ENCODE peak calls at places on chromosomes 3 and 15, in ten cellular contexts. One of them, this sample, is unnamed.

GRCh38 chr15:91125162-91125561 is 25.1 kb downstream of the SV2B start:
- DNase-seq in IMR-90: no peak
- DNase-seq in OCI-LY7: no peak
- DNase-seq in coronary artery: no peak
- DNase-seq in sigmoid colon: no peak
- DNase-seq in prostate gland: no peak
- DNase-seq in heart left ventricle: no peak
- DNase-seq in pancreas: no peak
- DNase-seq in AG09309: no peak
- DNase-seq in cardiac fibroblast: no peak
- DNase-seq in this sample: no peak

GRCh38 chr3:193857996-193858395 is 265.0 kb downstream of the OPA1 start:
- DNase-seq in sigmoid colon: peak; percentile 71
- DNase-seq in AG09309: peak; percentile 97
- DNase-seq in coronary artery: no peak
- DNase-seq in IMR-90: peak; percentile 89
- DNase-seq in cardiac fibroblast: peak; percentile 96
- DNase-seq in OCI-LY7: no peak
- DNase-seq in heart left ventricle: no peak
- DNase-seq in prostate gland: peak; percentile 39
- DNase-seq in pancreas: no peak
- DNase-seq in this sample: no peak

GRCh38 chr3:107884719-107885460 is 205.9 kb downstream of the CD47 start:
- DNase-seq in coronary artery: no peak
- DNase-seq in pancreas: no peak
- DNase-seq in IMR-90: peak; percentile 61
- DNase-seq in AG09309: peak; percentile 76
- DNase-seq in sigmoid colon: no peak
- DNase-seq in prostate gland: no peak
- DNase-seq in cardiac fibroblast: peak; percentile 59
- DNase-seq in OCI-LY7: no peak
- DNase-seq in heart left ventricle: no peak
- DNase-seq in this sample: no peak

GRCh38 chr15:40314723-40315276 is 7.1 kb upstream of the PLCB2 start:
- DNase-seq in sigmoid colon: no peak
- DNase-seq in IMR-90: peak; percentile 53
- DNase-seq in prostate gland: no peak
- DNase-seq in OCI-LY7: no peak
- DNase-seq in coronary artery: no peak
- DNase-seq in heart left ventricle: peak; percentile 11
- DNase-seq in cardiac fibroblast: peak; percentile 76
- DNase-seq in pancreas: no peak
- DNase-seq in AG09309: no peak
- DNase-seq in this sample: no peak

GRCh38 chr3:113571360-113571759 is 39.0 kb downstream of the SIDT1 start:
- DNase-seq in heart left ventricle: no peak
- DNase-seq in pancreas: no peak
- DNase-seq in IMR-90: no peak
- DNase-seq in prostate gland: no peak
- DNase-seq in AG09309: no peak
- DNase-seq in OCI-LY7: no peak
- DNase-seq in cardiac fibroblast: no peak
- DNase-seq in coronary artery: no peak
- DNase-seq in sigmoid colon: no peak
- DNase-seq in this sample: no peak

GRCh38 chr3:162348912-162349311 is 852.3 kb downstream of the OTOL1 start:
- DNase-seq in IMR-90: no peak
- DNase-seq in prostate gland: no peak
- DNase-seq in sigmoid colon: no peak
- DNase-seq in cardiac fibroblast: no peak
- DNase-seq in heart left ventricle: no peak
- DNase-seq in AG09309: no peak
- DNase-seq in OCI-LY7: no peak
- DNase-seq in pancreas: no peak
- DNase-seq in coronary artery: no peak
- DNase-seq in this sample: no peak

GRCh38 chr3:149305376-149305775 is 28.1 kb downstream of the TM4SF18 start:
- DNase-seq in coronary artery: no peak
- DNase-seq in OCI-LY7: no peak
- DNase-seq in heart left ventricle: no peak
- DNase-seq in IMR-90: no peak
- DNase-seq in pancreas: no peak
- DNase-seq in cardiac fibroblast: no peak
- DNase-seq in AG09309: no peak
- DNase-seq in sigmoid colon: no peak
- DNase-seq in prostate gland: no peak
- DNase-seq in this sample: no peak

GRCh38 chr3:127121850-127122249 is 71.1 kb upstream of the PRR23E start:
- DNase-seq in cardiac fibroblast: no peak
- DNase-seq in OCI-LY7: no peak
- DNase-seq in heart left ventricle: no peak
- DNase-seq in sigmoid colon: no peak
- DNase-seq in AG09309: no peak
- DNase-seq in IMR-90: no peak
- DNase-seq in pancreas: no peak
- DNase-seq in coronary artery: no peak
- DNase-seq in prostate gland: no peak
- DNase-seq in this sample: no peak

GRCh38 chr15:69602921-69603320 is 150.3 kb downstream of the RPLP1 start:
- DNase-seq in sigmoid colon: no peak
- DNase-seq in heart left ventricle: no peak
- DNase-seq in prostate gland: no peak
- DNase-seq in IMR-90: no peak
- DNase-seq in OCI-LY7: no peak
- DNase-seq in pancreas: no peak
- DNase-seq in coronary artery: no peak
- DNase-seq in AG09309: no peak
- DNase-seq in cardiac fibroblast: no peak
- DNase-seq in this sample: peak; percentile 36

GRCh38 chr3:143334231-143334630 is 214.7 kb downstream of the CHST2 start:
- DNase-seq in AG09309: no peak
- DNase-seq in OCI-LY7: no peak
- DNase-seq in pancreas: no peak
- DNase-seq in cardiac fibroblast: no peak
- DNase-seq in IMR-90: no peak
- DNase-seq in sigmoid colon: no peak
- DNase-seq in prostate gland: no peak
- DNase-seq in coronary artery: no peak
- DNase-seq in heart left ventricle: no peak
- DNase-seq in this sample: no peak

DNA sequence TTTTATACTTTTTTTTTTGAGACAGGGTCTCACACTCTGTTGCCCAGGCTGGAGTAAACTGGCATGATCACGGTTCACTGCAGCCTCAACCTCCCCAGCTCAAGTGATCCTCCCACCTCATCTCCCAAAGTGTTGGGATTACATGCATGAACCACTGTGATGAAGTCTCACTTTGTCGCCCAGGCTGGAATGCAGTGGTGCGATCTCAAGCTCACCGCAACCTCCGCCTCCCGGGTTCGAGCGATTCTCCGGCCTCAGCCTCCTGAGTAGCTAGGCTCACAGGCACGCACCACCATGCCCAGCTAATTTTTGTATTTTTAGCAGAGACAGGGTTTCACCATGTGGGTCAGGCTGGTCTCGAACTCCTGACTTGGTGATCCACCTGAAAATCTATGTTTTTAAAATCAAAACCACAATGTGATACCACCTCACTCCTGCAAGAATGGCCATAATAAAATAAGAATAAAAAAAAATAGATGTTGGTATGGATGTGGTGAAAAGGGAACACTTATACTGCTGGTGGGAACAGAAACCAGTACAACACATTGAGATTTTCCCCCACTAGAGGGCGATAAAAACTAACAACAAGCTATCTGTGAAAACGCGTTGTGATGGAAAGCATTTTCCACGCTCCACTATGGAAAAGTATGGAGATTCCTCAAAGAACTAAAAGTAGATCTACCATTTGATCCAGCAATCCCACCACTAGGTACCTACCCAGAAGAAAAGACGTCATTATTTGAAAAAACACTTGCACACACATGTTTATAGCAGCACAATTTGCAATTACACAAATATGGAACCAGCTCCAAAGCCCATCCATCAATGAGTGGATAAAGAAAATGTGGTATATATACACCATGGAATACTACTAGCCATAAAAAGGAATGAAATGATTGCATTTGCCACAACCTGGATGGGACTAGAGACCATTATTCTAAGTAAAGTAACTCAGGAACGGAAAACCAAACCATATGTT is 26.8 kb upstream of the OCA2 start:
- DNase-seq in heart left ventricle: peak; percentile 7
- DNase-seq in prostate gland: peak; percentile 43
- DNase-seq in cardiac fibroblast: peak; percentile 72
- DNase-seq in AG09309: peak; percentile 24
- DNase-seq in sigmoid colon: no peak
- DNase-seq in OCI-LY7: peak; percentile 65
- DNase-seq in pancreas: no peak
- DNase-seq in IMR-90: peak; percentile 64
- DNase-seq in coronary artery: no peak
- DNase-seq in this sample: no peak
- TF ChIP-seq CTCF in heart left ventricle: peak; percentile 72
- TF ChIP-seq CTCF in prostate gland: peak; percentile 49
- TF ChIP-seq CTCF in cardiac fibroblast: peak; percentile 58
- TF ChIP-seq CTCF in AG09309: peak; percentile 58
- TF ChIP-seq CTCF in sigmoid colon: no peak
- TF ChIP-seq CTCF in OCI-LY7: peak; percentile 88
- TF ChIP-seq CTCF in pancreas: peak; percentile 45
- TF ChIP-seq CTCF in IMR-90: peak; percentile 54
- TF ChIP-seq CTCF in coronary artery: peak; percentile 50
- TF ChIP-seq CTCF in this sample: peak; percentile 61

GRCh38 chr3:13042932-13043275 is 30.3 kb downstream of the IQSEC1 start:
- DNase-seq in prostate gland: no peak
- DNase-seq in IMR-90: no peak
- DNase-seq in pancreas: no peak
- DNase-seq in AG09309: no peak
- DNase-seq in cardiac fibroblast: no peak
- DNase-seq in coronary artery: no peak
- DNase-seq in OCI-LY7: no peak
- DNase-seq in heart left ventricle: no peak
- DNase-seq in sigmoid colon: no peak
- DNase-seq in this sample: no peak
- H3K4me3 ChIP-seq in prostate gland: no peak overlapping the region
- H3K4me3 ChIP-seq in IMR-90: no peak overlapping the region
- H3K4me3 ChIP-seq in pancreas: no peak overlapping the region
- H3K4me3 ChIP-seq in AG09309: no peak overlapping the region
- H3K4me3 ChIP-seq in cardiac fibroblast: no peak overlapping the region
- H3K4me3 ChIP-seq in coronary artery: no peak overlapping the region
- H3K4me3 ChIP-seq in OCI-LY7: no peak overlapping the region
- H3K4me3 ChIP-seq in heart left ventricle: no peak overlapping the region
- H3K4me3 ChIP-seq in sigmoid colon: no peak overlapping the region
- H3K4me3 ChIP-seq in this sample: no peak overlapping the region

GRCh38 chr15:98874359-98874758 is 133.2 kb downstream of the PGPEP1L start:
- DNase-seq in prostate gland: no peak
- DNase-seq in sigmoid colon: no peak
- DNase-seq in IMR-90: no peak
- DNase-seq in cardiac fibroblast: no peak
- DNase-seq in coronary artery: no peak
- DNase-seq in heart left ventricle: no peak
- DNase-seq in AG09309: no peak
- DNase-seq in pancreas: no peak
- DNase-seq in OCI-LY7: no peak
- DNase-seq in this sample: no peak

GRCh38 chr15:98874773-98875172 is 132.8 kb downstream of the PGPEP1L start:
- DNase-seq in IMR-90: no peak
- DNase-seq in sigmoid colon: no peak
- DNase-seq in OCI-LY7: no peak
- DNase-seq in prostate gland: no peak
- DNase-seq in AG09309: no peak
- DNase-seq in cardiac fibroblast: no peak
- DNase-seq in heart left ventricle: no peak
- DNase-seq in coronary artery: no peak
- DNase-seq in pancreas: no peak
- DNase-seq in this sample: no peak

GRCh38 chr15:98875309-98875708 is 132.3 kb downstream of the PGPEP1L start:
- DNase-seq in AG09309: no peak
- DNase-seq in heart left ventricle: no peak
- DNase-seq in coronary artery: no peak
- DNase-seq in OCI-LY7: no peak
- DNase-seq in IMR-90: peak; percentile 33
- DNase-seq in sigmoid colon: no peak
- DNase-seq in prostate gland: no peak
- DNase-seq in pancreas: no peak
- DNase-seq in cardiac fibroblast: no peak
- DNase-seq in this sample: no peak

GRCh38 chr15:98872777-98873176 is 134.8 kb downstream of the PGPEP1L start:
- DNase-seq in sigmoid colon: no peak
- DNase-seq in prostate gland: no peak
- DNase-seq in heart left ventricle: no peak
- DNase-seq in AG09309: no peak
- DNase-seq in coronary artery: no peak
- DNase-seq in cardiac fibroblast: no peak
- DNase-seq in pancreas: no peak
- DNase-seq in OCI-LY7: no peak
- DNase-seq in IMR-90: no peak
- DNase-seq in this sample: no peak

DNA sequence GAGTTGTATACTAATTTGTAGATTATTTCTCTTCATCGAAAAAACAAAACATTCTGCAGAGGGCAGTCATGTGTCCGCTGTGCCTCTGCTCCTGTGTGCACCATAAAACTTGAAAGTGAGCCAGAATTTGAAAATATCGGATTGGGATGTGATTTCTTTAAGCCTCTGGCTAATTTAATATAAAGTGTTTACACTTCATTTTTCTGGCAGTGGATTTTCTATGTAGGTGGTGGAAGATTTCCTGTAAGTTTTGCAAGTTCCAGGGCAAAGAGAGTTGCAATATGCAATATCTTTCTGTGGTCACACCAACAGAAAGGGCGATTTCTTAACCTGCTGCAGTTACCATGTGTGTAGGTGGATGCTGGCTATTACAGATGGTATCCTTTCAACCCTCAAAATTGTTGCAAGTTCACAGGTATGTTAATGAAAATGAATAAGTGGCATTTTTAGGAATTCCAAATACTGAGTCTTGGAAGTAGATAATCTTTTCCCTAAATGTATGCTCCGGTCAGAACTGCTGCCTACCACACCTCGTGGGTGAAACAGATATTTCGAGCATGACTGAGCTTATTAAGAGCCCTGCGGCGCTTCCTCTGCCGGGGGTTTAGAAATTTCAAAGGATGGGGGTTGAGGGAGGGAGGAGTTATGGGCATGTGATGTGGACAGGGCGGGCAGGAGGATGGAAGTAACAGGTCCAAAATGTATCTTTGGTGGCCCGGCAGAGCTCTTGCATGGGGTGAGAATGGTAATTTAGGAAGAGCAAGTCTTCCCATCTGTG is 134.0 kb downstream of the PGPEP1L start:
- DNase-seq in coronary artery: no peak
- DNase-seq in sigmoid colon: no peak
- DNase-seq in cardiac fibroblast: peak; percentile 69
- DNase-seq in OCI-LY7: no peak
- DNase-seq in IMR-90: peak; percentile 83
- DNase-seq in pancreas: no peak
- DNase-seq in heart left ventricle: no peak
- DNase-seq in AG09309: peak; percentile 66
- DNase-seq in prostate gland: no peak
- DNase-seq in this sample: no peak
- TF ChIP-seq CTCF in coronary artery: no peak
- TF ChIP-seq CTCF in sigmoid colon: no peak
- TF ChIP-seq CTCF in cardiac fibroblast: no peak
- TF ChIP-seq CTCF in OCI-LY7: no peak
- TF ChIP-seq CTCF in IMR-90: no peak
- TF ChIP-seq CTCF in pancreas: no peak
- TF ChIP-seq CTCF in heart left ventricle: no peak
- TF ChIP-seq CTCF in AG09309: no peak
- TF ChIP-seq CTCF in prostate gland: no peak
- TF ChIP-seq CTCF in this sample: no peak

GRCh38 chr15:95304874-95305271 is 1025.6 kb upstream of the NR2F2 start:
- DNase-seq in prostate gland: no peak
- DNase-seq in pancreas: no peak
- DNase-seq in IMR-90: no peak
- DNase-seq in OCI-LY7: no peak
- DNase-seq in coronary artery: no peak
- DNase-seq in cardiac fibroblast: no peak
- DNase-seq in heart left ventricle: no peak
- DNase-seq in sigmoid colon: no peak
- DNase-seq in AG09309: no peak
- DNase-seq in this sample: no peak
- H3K4me3 ChIP-seq in prostate gland: no peak overlapping the region
- H3K4me3 ChIP-seq in pancreas: no peak overlapping the region
- H3K4me3 ChIP-seq in IMR-90: no peak overlapping the region
- H3K4me3 ChIP-seq in OCI-LY7: no peak overlapping the region
- H3K4me3 ChIP-seq in coronary artery: peak overlapping the region; percentile 42
- H3K4me3 ChIP-seq in cardiac fibroblast: no peak overlapping the region
- H3K4me3 ChIP-seq in heart left ventricle: no peak overlapping the region
- H3K4me3 ChIP-seq in sigmoid colon: no peak overlapping the region
- H3K4me3 ChIP-seq in AG09309: no peak overlapping the region
- H3K4me3 ChIP-seq in this sample: no peak overlapping the region

This sample was measured in right lobe of liver.